ENCODE peak calls at places on chromosome 22, in ten cellular contexts. G is stomach, T is sigmoid colon, F is transverse colon, V is endothelial cell of umbilical vein, X is upper lobe of left lung, Y is GM12892, W is prostate gland, M is spleen, H is GM12878. S is an unnamed sample.

GRCh38 chr22:39297490-39298193 is 21.8 kb downstream of the RPL3 start:
- DNase-seq in F (peak; percentile 46), G (peak; percentile 46), M (no peak), T (no peak), H (no peak), X (no peak), V (no peak), Y (no peak), W (no peak), S (no peak)

GRCh38 chr22:32389685-32390084 is 22.4 kb downstream of the RTCB start:
- DNase-seq in V (peak; percentile 19), M (no peak), F (no peak), H (no peak), G (no peak), Y (no peak), W (no peak), X (no peak), T (no peak), S (no peak)

GRCh38 chr22:49208768-49209252 is 618.9 kb downstream of the BRD1 start:
- DNase-seq in T (peak; percentile 20), H (no peak), F (no peak), X (peak; percentile 6), G (peak; percentile 9), V (no peak), M (peak; percentile 32), W (no peak), Y (no peak), S (no peak)

GRCh38 chr22:26893034-26893710 is 235.8 kb downstream of the MIAT start:
- DNase-seq in X (no peak), T (no peak), G (no peak), V (no peak), W (no peak), H (no peak), Y (no peak), M (no peak), F (no peak), S (no peak)

GRCh38 chr22:24592144-24592845 is 578 bp downstream of the LRRC75B start:
- DNase-seq in F (peak; percentile 38), G (no peak), H (no peak), W (no peak), V (peak; percentile 8), M (no peak), T (no peak), X (no peak), Y (peak; percentile 40), S (no peak)

GRCh38 chr22:24728790-24729637 is 45.5 kb downstream of the PIWIL3 start:
- DNase-seq in V (peak; percentile 80), Y (no peak), H (no peak), F (no peak), T (no peak), W (no peak), G (no peak), M (no peak), X (no peak), S (peak; percentile 88)

GRCh38 chr22:49801391-49802060 is 26.1 kb downstream of the BRD1 start:
- DNase-seq in X (no peak), G (no peak), V (no peak), W (no peak), Y (no peak), H (no peak), F (no peak), T (no peak), M (no peak), S (no peak)

GRCh38 chr22:23054531-23055257 is 15.6 kb upstream of the GNAZ start:
- DNase-seq in X (peak; percentile 6), F (no peak), H (peak; percentile 55), V (no peak), G (peak; percentile 35), T (no peak), M (peak; percentile 43), Y (no peak), W (no peak), S (no peak)

GRCh38 chr22:18070556-18071306 is 7.1 kb upstream of the PEX26 start:
- DNase-seq in T (no peak), G (no peak), V (no peak), H (no peak), W (peak; percentile 62), X (no peak), M (peak; percentile 65), Y (no peak), F (no peak), S (no peak)

GRCh38 chr22:36123673-36124630 is 36.6 kb downstream of the APOL3 start:
- DNase-seq in G (peak; percentile 96), H (peak; percentile 52), W (peak; percentile 95), M (peak; percentile 98), F (peak; percentile 96), Y (peak; percentile 89), T (peak; percentile 98), X (peak; percentile 98), V (peak; percentile 96), S (peak; percentile 89)
- TF ChIP-seq POLR2AphosphoS5 in G (peak; percentile 62), H (no peak), W (peak; percentile 97), M (peak; percentile 89), F (peak; percentile 55), Y (no peak), T (peak; percentile 53), X (peak; percentile 82), V (peak; percentile 25), S (no peak)

GRCh38 chr22:46761539-46762237 is 762 bp upstream of the TBC1D22A start:
- DNase-seq in G (no peak), W (no peak), T (no peak), X (no peak), F (no peak), V (no peak), Y (no peak), H (no peak), M (peak; percentile 7), S (peak; percentile 10)

GRCh38 chr22:46762238-46763050 is at the start of gene TBC1D22A:
- DNase-seq in G (peak; percentile 96), V (peak; percentile 94), X (peak; percentile 92), Y (peak; percentile 95), W (peak; percentile 90), H (no peak), F (peak; percentile 96), T (peak; percentile 97), M (peak; percentile 98), S (peak; percentile 95)

GRCh38 chr22:46764140-46764680 is 1.8 kb downstream of the TBC1D22A start:
- DNase-seq in H (no peak), X (no peak), Y (no peak), W (no peak), F (no peak), V (no peak), T (no peak), M (peak; percentile 17), G (no peak), S (no peak)

GRCh38 chr22:46764779-46765485 is 2.5 kb downstream of the TBC1D22A start:
- DNase-seq in M (peak; percentile 49), W (no peak), F (no peak), G (peak; percentile 86), V (no peak), T (no peak), H (no peak), Y (no peak), X (peak; percentile 62), S (no peak)

DNA sequence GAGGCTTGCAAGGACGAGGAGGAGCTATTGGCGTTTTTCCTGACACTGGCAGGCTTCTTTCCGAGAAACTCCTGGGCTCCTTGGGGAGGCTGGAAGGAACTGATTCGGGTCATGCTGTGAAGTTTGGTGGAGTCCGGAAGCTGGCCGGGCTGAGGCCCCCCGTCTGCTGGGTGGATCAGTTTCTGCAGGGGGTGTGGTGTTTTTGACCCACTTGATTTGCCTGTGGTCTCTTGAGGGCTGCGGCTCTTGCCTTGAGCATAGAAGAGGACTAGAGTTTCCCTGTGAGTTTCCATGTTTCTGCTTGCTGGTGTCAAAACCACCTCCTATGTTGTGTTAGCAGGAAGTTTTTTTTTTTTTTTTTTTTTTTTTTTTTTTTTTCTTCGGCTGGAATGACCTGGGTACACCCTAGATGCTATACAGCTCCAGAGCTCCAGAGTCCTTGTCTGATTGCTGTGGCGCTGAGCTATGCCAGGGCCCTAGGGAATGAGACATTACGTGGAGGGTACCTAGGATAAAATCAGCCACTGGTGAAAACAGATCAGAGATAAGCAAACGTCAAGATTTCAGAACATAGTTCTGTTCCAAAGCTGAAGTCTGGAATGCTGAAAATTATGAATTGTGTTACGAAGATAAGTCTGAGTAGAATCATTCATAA is 728 bp downstream of the TBC1D22A start:
- DNase-seq in V (peak; percentile 34), W (no peak), X (no peak), T (peak; percentile 81), M (peak; percentile 91), Y (peak; percentile 71), G (no peak), H (no peak), F (peak; percentile 68), S (no peak)
- TF ChIP-seq POLR2AphosphoS5 in V (no peak), W (no peak), X (no peak), T (no peak), M (no peak), Y (no peak), G (no peak), H (no peak), F (no peak), S (no peak)

DNA sequence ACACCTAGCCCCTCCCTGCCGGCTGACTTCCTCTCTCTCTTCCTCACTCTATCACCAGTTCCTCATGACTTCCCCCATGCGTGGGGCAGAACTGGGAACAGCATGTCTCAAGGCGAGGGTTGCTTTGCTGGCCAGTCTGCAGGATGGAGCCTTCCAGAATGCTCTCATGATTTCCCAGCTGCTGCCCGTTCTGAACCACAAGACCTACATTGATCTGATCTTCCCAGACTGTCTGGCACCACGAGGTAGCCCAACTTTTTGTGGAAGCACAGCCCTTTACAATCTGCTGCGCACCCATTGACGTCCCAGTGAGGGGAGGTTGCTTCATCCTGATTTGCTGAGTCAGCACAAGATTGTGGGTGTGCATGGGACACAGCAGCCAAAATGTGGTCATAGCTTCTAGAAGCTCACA is 8.6 kb downstream of the TCN2 start:
- DNase-seq in V (no peak), G (no peak), X (peak; percentile 43), W (no peak), T (no peak), M (no peak), Y (no peak), F (no peak), H (no peak), S (no peak)
- TF ChIP-seq POLR2AphosphoS5 in V (no peak), G (no peak), X (no peak), W (no peak), T (peak; percentile 10), M (no peak), Y (no peak), F (no peak), H (no peak), S (no peak)

GRCh38 chr22:29580200-29580810 is 608 bp downstream of the NIPSNAP1 start:
- DNase-seq in F (peak; percentile 33), W (no peak), T (no peak), H (no peak), M (peak; percentile 74), Y (peak; percentile 36), V (no peak), X (no peak), G (no peak), S (no peak)

GRCh38 chr22:29570912-29571549 is 9.9 kb downstream of the NIPSNAP1 start:
- DNase-seq in F (no peak), M (no peak), H (no peak), X (no peak), G (no peak), V (no peak), W (no peak), Y (no peak), T (no peak), S (no peak)

GRCh38 chr22:29570456-29570855 is 10.5 kb downstream of the NIPSNAP1 start:
- DNase-seq in H (no peak), M (no peak), Y (no peak), V (no peak), W (no peak), X (no peak), G (no peak), F (no peak), T (no peak), S (no peak)

GRCh38 chr22:29578462-29578861 is 2.5 kb downstream of the NIPSNAP1 start:
- DNase-seq in X (no peak), W (no peak), F (no peak), Y (no peak), H (no peak), V (no peak), M (no peak), G (no peak), T (no peak), S (no peak)

GRCh38 chr22:29574762-29575450 is 6.0 kb downstream of the NIPSNAP1 start:
- DNase-seq in Y (no peak), H (no peak), W (no peak), M (no peak), G (no peak), X (no peak), V (no peak), F (no peak), T (no peak), S (no peak)
- TF ChIP-seq POLR2AphosphoS5 in Y (no peak), H (no peak), W (no peak), M (no peak), G (no peak), X (no peak), V (no peak), F (no peak), T (no peak), S (no peak)

S was measured in HL-60.